ENCODE peak calls at places on chromosomes 4 and X, in ten cellular contexts. One of them, this sample, is unnamed.
A peak's percentile ranks its signal among the peaks of the same experiment; 100 is the strongest.

GRCh38 chr4:82638479-82638878 is 76.7 kb upstream of the TMEM150C start:
- DNase-seq in uterus: no peak
- DNase-seq in caudate nucleus: no peak
- DNase-seq in effector memory CD4-positive, alpha-beta T cell: no peak
- DNase-seq in upper lobe of right lung: no peak
- DNase-seq in NCI-H1105: no peak
- DNase-seq in C1 segment of cervical spinal cord: no peak
- DNase-seq in NCI-H524: no peak
- DNase-seq in lung: no peak
- DNase-seq in NCI-H460: no peak
- DNase-seq in this sample: no peak

GRCh38 chrX:93422693-93423092 is 250.7 kb downstream of the NAP1L3 start:
- DNase-seq in uterus: no peak
- DNase-seq in caudate nucleus: no peak
- DNase-seq in effector memory CD4-positive, alpha-beta T cell: no peak
- DNase-seq in upper lobe of right lung: no peak
- DNase-seq in NCI-H1105: peak; percentile 3
- DNase-seq in C1 segment of cervical spinal cord: no peak
- DNase-seq in NCI-H524: peak; percentile 68
- DNase-seq in lung: no peak
- DNase-seq in NCI-H460: peak; percentile 45
- DNase-seq in this sample: no peak

GRCh38 chrX:124679199-124679598 is 332.8 kb downstream of the SH2D1A start:
- DNase-seq in uterus: no peak
- DNase-seq in caudate nucleus: no peak
- DNase-seq in effector memory CD4-positive, alpha-beta T cell: no peak
- DNase-seq in upper lobe of right lung: no peak
- DNase-seq in NCI-H1105: no peak
- DNase-seq in C1 segment of cervical spinal cord: no peak
- DNase-seq in NCI-H524: no peak
- DNase-seq in lung: no peak
- DNase-seq in NCI-H460: no peak
- DNase-seq in this sample: no peak

GRCh38 chrX:68834371-68835103 is 5.7 kb downstream of the EFNB1 start:
- DNase-seq in uterus: peak; percentile 8
- DNase-seq in caudate nucleus: no peak
- DNase-seq in effector memory CD4-positive, alpha-beta T cell: no peak
- DNase-seq in upper lobe of right lung: no peak
- DNase-seq in NCI-H1105: no peak
- DNase-seq in C1 segment of cervical spinal cord: no peak
- DNase-seq in NCI-H524: no peak
- DNase-seq in lung: no peak
- DNase-seq in NCI-H460: no peak
- DNase-seq in this sample: peak; percentile 75

GRCh38 chrX:12779534-12779933 is 11.7 kb upstream of the PRPS2 start:
- DNase-seq in uterus: no peak
- DNase-seq in caudate nucleus: no peak
- DNase-seq in effector memory CD4-positive, alpha-beta T cell: no peak
- DNase-seq in upper lobe of right lung: no peak
- DNase-seq in NCI-H1105: no peak
- DNase-seq in C1 segment of cervical spinal cord: no peak
- DNase-seq in NCI-H524: no peak
- DNase-seq in lung: no peak
- DNase-seq in NCI-H460: no peak
- DNase-seq in this sample: no peak

GRCh38 chr4:90186229-90186628 is 59.0 kb downstream of the CCSER1 start:
- DNase-seq in uterus: no peak
- DNase-seq in caudate nucleus: no peak
- DNase-seq in effector memory CD4-positive, alpha-beta T cell: no peak
- DNase-seq in upper lobe of right lung: no peak
- DNase-seq in NCI-H1105: no peak
- DNase-seq in C1 segment of cervical spinal cord: no peak
- DNase-seq in NCI-H524: no peak
- DNase-seq in lung: no peak
- DNase-seq in NCI-H460: no peak
- DNase-seq in this sample: no peak

GRCh38 chr4:2257361-2258001 is 4.4 kb downstream of the MXD4 start:
- DNase-seq in uterus: peak; percentile 23
- DNase-seq in caudate nucleus: no peak
- DNase-seq in effector memory CD4-positive, alpha-beta T cell: no peak
- DNase-seq in upper lobe of right lung: peak; percentile 59
- DNase-seq in NCI-H1105: no peak
- DNase-seq in C1 segment of cervical spinal cord: no peak
- DNase-seq in NCI-H524: no peak
- DNase-seq in lung: peak; percentile 27
- DNase-seq in NCI-H460: no peak
- DNase-seq in this sample: no peak

GRCh38 chrX:129641941-129642340 is 12.8 kb downstream of the APLN start:
- DNase-seq in uterus: no peak
- DNase-seq in caudate nucleus: no peak
- DNase-seq in effector memory CD4-positive, alpha-beta T cell: no peak
- DNase-seq in upper lobe of right lung: no peak
- DNase-seq in NCI-H1105: no peak
- DNase-seq in C1 segment of cervical spinal cord: no peak
- DNase-seq in NCI-H524: no peak
- DNase-seq in lung: no peak
- DNase-seq in NCI-H460: no peak
- DNase-seq in this sample: no peak

GRCh38 chrX:153538424-153538823 is 21.0 kb downstream of the ATP2B3 start:
- DNase-seq in uterus: no peak
- DNase-seq in caudate nucleus: no peak
- DNase-seq in effector memory CD4-positive, alpha-beta T cell: no peak
- DNase-seq in upper lobe of right lung: no peak
- DNase-seq in NCI-H1105: no peak
- DNase-seq in C1 segment of cervical spinal cord: no peak
- DNase-seq in NCI-H524: peak; percentile 79
- DNase-seq in lung: no peak
- DNase-seq in NCI-H460: no peak
- DNase-seq in this sample: no peak

GRCh38 chr4:114921790-114922581 is 191.4 kb downstream of the NDST4 start:
- DNase-seq in uterus: no peak
- DNase-seq in caudate nucleus: no peak
- DNase-seq in effector memory CD4-positive, alpha-beta T cell: no peak
- DNase-seq in upper lobe of right lung: no peak
- DNase-seq in NCI-H1105: peak; percentile 74
- DNase-seq in C1 segment of cervical spinal cord: no peak
- DNase-seq in NCI-H524: peak; percentile 32
- DNase-seq in lung: no peak
- DNase-seq in NCI-H460: no peak
- DNase-seq in this sample: no peak

GRCh38 chrX:72395252-72395651 is 89.5 kb upstream of the CITED1 start:
- DNase-seq in uterus: no peak
- DNase-seq in caudate nucleus: no peak
- DNase-seq in effector memory CD4-positive, alpha-beta T cell: no peak
- DNase-seq in upper lobe of right lung: no peak
- DNase-seq in NCI-H1105: no peak
- DNase-seq in C1 segment of cervical spinal cord: no peak
- DNase-seq in NCI-H524: peak; percentile 27
- DNase-seq in lung: no peak
- DNase-seq in NCI-H460: no peak
- DNase-seq in this sample: no peak

GRCh38 chr4:98921292-98921691 is 7.6 kb downstream of the EIF4E start:
- DNase-seq in uterus: no peak
- DNase-seq in caudate nucleus: no peak
- DNase-seq in effector memory CD4-positive, alpha-beta T cell: no peak
- DNase-seq in upper lobe of right lung: no peak
- DNase-seq in NCI-H1105: no peak
- DNase-seq in C1 segment of cervical spinal cord: no peak
- DNase-seq in NCI-H524: no peak
- DNase-seq in lung: no peak
- DNase-seq in NCI-H460: no peak
- DNase-seq in this sample: no peak

GRCh38 chr4:25308761-25309160 is 3.8 kb upstream of the ZCCHC4 start:
- DNase-seq in uterus: no peak
- DNase-seq in caudate nucleus: no peak
- DNase-seq in effector memory CD4-positive, alpha-beta T cell: no peak
- DNase-seq in upper lobe of right lung: no peak
- DNase-seq in NCI-H1105: no peak
- DNase-seq in C1 segment of cervical spinal cord: no peak
- DNase-seq in NCI-H524: no peak
- DNase-seq in lung: no peak
- DNase-seq in NCI-H460: no peak
- DNase-seq in this sample: no peak

GRCh38 chr4:102500371-102501175 is 586 bp upstream of the NFKB1 start:
- DNase-seq in uterus: peak; percentile 53
- DNase-seq in caudate nucleus: no peak
- DNase-seq in effector memory CD4-positive, alpha-beta T cell: no peak
- DNase-seq in upper lobe of right lung: peak; percentile 77
- DNase-seq in NCI-H1105: peak; percentile 19
- DNase-seq in C1 segment of cervical spinal cord: peak; percentile 76
- DNase-seq in NCI-H524: peak; percentile 32
- DNase-seq in lung: peak; percentile 56
- DNase-seq in NCI-H460: no peak
- DNase-seq in this sample: no peak

GRCh38 chrX:39650883-39651282 is 446.9 kb downstream of the BCOR start:
- DNase-seq in uterus: no peak
- DNase-seq in caudate nucleus: no peak
- DNase-seq in effector memory CD4-positive, alpha-beta T cell: no peak
- DNase-seq in upper lobe of right lung: no peak
- DNase-seq in NCI-H1105: no peak
- DNase-seq in C1 segment of cervical spinal cord: no peak
- DNase-seq in NCI-H524: no peak
- DNase-seq in lung: no peak
- DNase-seq in NCI-H460: no peak
- DNase-seq in this sample: no peak

GRCh38 chr4:187059895-187060294 is 336.2 kb upstream of the FAT1 start:
- DNase-seq in uterus: no peak
- DNase-seq in caudate nucleus: no peak
- DNase-seq in effector memory CD4-positive, alpha-beta T cell: no peak
- DNase-seq in upper lobe of right lung: no peak
- DNase-seq in NCI-H1105: no peak
- DNase-seq in C1 segment of cervical spinal cord: no peak
- DNase-seq in NCI-H524: no peak
- DNase-seq in lung: no peak
- DNase-seq in NCI-H460: no peak
- DNase-seq in this sample: no peak

GRCh38 chr4:83282049-83282535 is 2.5 kb downstream of the COQ2 start:
- DNase-seq in uterus: no peak
- DNase-seq in caudate nucleus: no peak
- DNase-seq in effector memory CD4-positive, alpha-beta T cell: peak; percentile 28
- DNase-seq in upper lobe of right lung: no peak
- DNase-seq in NCI-H1105: peak; percentile 5
- DNase-seq in C1 segment of cervical spinal cord: no peak
- DNase-seq in NCI-H524: peak; percentile 29
- DNase-seq in lung: no peak
- DNase-seq in NCI-H460: peak; percentile 48
- DNase-seq in this sample: no peak

GRCh38 chrX:8743126-8743732 is 11.3 kb upstream of the ANOS1 start:
- DNase-seq in uterus: no peak
- DNase-seq in caudate nucleus: no peak
- DNase-seq in effector memory CD4-positive, alpha-beta T cell: peak; percentile 37
- DNase-seq in upper lobe of right lung: peak; percentile 69
- DNase-seq in NCI-H1105: no peak
- DNase-seq in C1 segment of cervical spinal cord: no peak
- DNase-seq in NCI-H524: peak; percentile 61
- DNase-seq in lung: peak; percentile 48
- DNase-seq in NCI-H460: peak; percentile 30
- DNase-seq in this sample: no peak

GRCh38 chr4:74665346-74665745 is 129.0 kb downstream of the BTC start:
- DNase-seq in uterus: no peak
- DNase-seq in caudate nucleus: no peak
- DNase-seq in effector memory CD4-positive, alpha-beta T cell: no peak
- DNase-seq in upper lobe of right lung: no peak
- DNase-seq in NCI-H1105: no peak
- DNase-seq in C1 segment of cervical spinal cord: no peak
- DNase-seq in NCI-H524: no peak
- DNase-seq in lung: no peak
- DNase-seq in NCI-H460: no peak
- DNase-seq in this sample: no peak

GRCh38 chrX:31279359-31279758 is 207.5 kb upstream of the FTHL17 start:
- DNase-seq in uterus: no peak
- DNase-seq in caudate nucleus: no peak
- DNase-seq in effector memory CD4-positive, alpha-beta T cell: no peak
- DNase-seq in upper lobe of right lung: no peak
- DNase-seq in NCI-H1105: no peak
- DNase-seq in C1 segment of cervical spinal cord: no peak
- DNase-seq in NCI-H524: no peak
- DNase-seq in lung: no peak
- DNase-seq in NCI-H460: no peak
- DNase-seq in this sample: no peak

GRCh38 chr4:103303011-103303410 is 104.9 kb upstream of the CENPE start:
- DNase-seq in uterus: no peak
- DNase-seq in caudate nucleus: no peak
- DNase-seq in effector memory CD4-positive, alpha-beta T cell: no peak
- DNase-seq in upper lobe of right lung: no peak
- DNase-seq in NCI-H1105: no peak
- DNase-seq in C1 segment of cervical spinal cord: no peak
- DNase-seq in NCI-H524: no peak
- DNase-seq in lung: no peak
- DNase-seq in NCI-H460: no peak
- DNase-seq in this sample: no peak

GRCh38 chrX:96182366-96182765 is 502.3 kb upstream of the DIAPH2 start:
- DNase-seq in uterus: no peak
- DNase-seq in caudate nucleus: no peak
- DNase-seq in effector memory CD4-positive, alpha-beta T cell: no peak
- DNase-seq in upper lobe of right lung: no peak
- DNase-seq in NCI-H1105: no peak
- DNase-seq in C1 segment of cervical spinal cord: no peak
- DNase-seq in NCI-H524: peak; percentile 62
- DNase-seq in lung: no peak
- DNase-seq in NCI-H460: peak; percentile 33
- DNase-seq in this sample: no peak

GRCh38 chr4:150336676-150337412 is 245.1 kb upstream of the MAB21L2 start:
- DNase-seq in uterus: no peak
- DNase-seq in caudate nucleus: no peak
- DNase-seq in effector memory CD4-positive, alpha-beta T cell: no peak
- DNase-seq in upper lobe of right lung: no peak
- DNase-seq in NCI-H1105: no peak
- DNase-seq in C1 segment of cervical spinal cord: no peak
- DNase-seq in NCI-H524: no peak
- DNase-seq in lung: no peak
- DNase-seq in NCI-H460: no peak
- DNase-seq in this sample: no peak

GRCh38 chr4:106502106-106502699 is 133.6 kb upstream of the GIMD1 start:
- DNase-seq in uterus: no peak
- DNase-seq in caudate nucleus: no peak
- DNase-seq in effector memory CD4-positive, alpha-beta T cell: no peak
- DNase-seq in upper lobe of right lung: peak; percentile 73
- DNase-seq in NCI-H1105: peak; percentile 0
- DNase-seq in C1 segment of cervical spinal cord: no peak
- DNase-seq in NCI-H524: peak; percentile 57
- DNase-seq in lung: peak; percentile 52
- DNase-seq in NCI-H460: peak; percentile 46
- DNase-seq in this sample: no peak

GRCh38 chr4:30856795-30857564 is 136.8 kb downstream of the PCDH7 start:
- DNase-seq in uterus: no peak
- DNase-seq in caudate nucleus: no peak
- DNase-seq in effector memory CD4-positive, alpha-beta T cell: no peak
- DNase-seq in upper lobe of right lung: no peak
- DNase-seq in NCI-H1105: no peak
- DNase-seq in C1 segment of cervical spinal cord: no peak
- DNase-seq in NCI-H524: no peak
- DNase-seq in lung: no peak
- DNase-seq in NCI-H460: no peak
- DNase-seq in this sample: no peak

GRCh38 chrX:44871114-44871645 is 1.8 kb upstream of the KDM6A start:
- DNase-seq in uterus: no peak
- DNase-seq in caudate nucleus: no peak
- DNase-seq in effector memory CD4-positive, alpha-beta T cell: no peak
- DNase-seq in upper lobe of right lung: peak; percentile 63
- DNase-seq in NCI-H1105: no peak
- DNase-seq in C1 segment of cervical spinal cord: no peak
- DNase-seq in NCI-H524: no peak
- DNase-seq in lung: no peak
- DNase-seq in NCI-H460: no peak
- DNase-seq in this sample: no peak

GRCh38 chrX:8657883-8658282 is 74.1 kb downstream of the ANOS1 start:
- DNase-seq in uterus: no peak
- DNase-seq in caudate nucleus: no peak
- DNase-seq in effector memory CD4-positive, alpha-beta T cell: no peak
- DNase-seq in upper lobe of right lung: no peak
- DNase-seq in NCI-H1105: no peak
- DNase-seq in C1 segment of cervical spinal cord: no peak
- DNase-seq in NCI-H524: no peak
- DNase-seq in lung: no peak
- DNase-seq in NCI-H460: no peak
- DNase-seq in this sample: no peak

GRCh38 chrX:110006826-110007375 is 4.0 kb downstream of the TMEM164 start:
- DNase-seq in uterus: no peak
- DNase-seq in caudate nucleus: no peak
- DNase-seq in effector memory CD4-positive, alpha-beta T cell: no peak
- DNase-seq in upper lobe of right lung: no peak
- DNase-seq in NCI-H1105: no peak
- DNase-seq in C1 segment of cervical spinal cord: no peak
- DNase-seq in NCI-H524: no peak
- DNase-seq in lung: no peak
- DNase-seq in NCI-H460: no peak
- DNase-seq in this sample: no peak